ENCODE peak calls at places on chromosomes 7 and 10, in five cellular contexts. One of them, this sample, is unnamed.

GRCh38 chr10:68163735-68164134 is 54.4 kb downstream of the MYPN start:
- DNase-seq in IMR-90: no peak
- DNase-seq in neural crest cell: no peak
- DNase-seq in CD4-positive, alpha-beta T cell: no peak
- DNase-seq in B cell: no peak
- DNase-seq in this sample: no peak

GRCh38 chr7:94687810-94688209 is 31.9 kb upstream of the SGCE start:
- DNase-seq in IMR-90: peak
- DNase-seq in neural crest cell: no peak
- DNase-seq in CD4-positive, alpha-beta T cell: no peak
- DNase-seq in B cell: no peak
- DNase-seq in this sample: peak

GRCh38 chr7:8480466-8480865 is 47.1 kb downstream of the NXPH1 start:
- DNase-seq in IMR-90: no peak
- DNase-seq in neural crest cell: no peak
- DNase-seq in CD4-positive, alpha-beta T cell: no peak
- DNase-seq in B cell: no peak
- DNase-seq in this sample: no peak

GRCh38 chr7:77799078-77799964 is 748 bp downstream of the PHTF2 start:
- DNase-seq in IMR-90: peak
- DNase-seq in neural crest cell: peak
- DNase-seq in CD4-positive, alpha-beta T cell: peak
- DNase-seq in B cell: peak
- DNase-seq in this sample: peak

GRCh38 chr7:150404785-150405583 is 25.9 kb downstream of the ZNF775 start:
- DNase-seq in IMR-90: peak
- DNase-seq in neural crest cell: peak
- DNase-seq in CD4-positive, alpha-beta T cell: peak
- DNase-seq in B cell: peak
- DNase-seq in this sample: peak

GRCh38 chr7:1532456-1533254 is 2.2 kb downstream of the MAFK start:
- DNase-seq in IMR-90: peak
- DNase-seq in neural crest cell: no peak
- DNase-seq in CD4-positive, alpha-beta T cell: peak
- DNase-seq in B cell: peak
- DNase-seq in this sample: peak

GRCh38 chr10:22712959-22713852 is 1.2 kb downstream of the PIP4K2A start:
- DNase-seq in IMR-90: peak
- DNase-seq in neural crest cell: peak
- DNase-seq in CD4-positive, alpha-beta T cell: peak
- DNase-seq in B cell: peak
- DNase-seq in this sample: peak

GRCh38 chr7:20744913-20745587 is 41.6 kb downstream of the SP8 start:
- DNase-seq in IMR-90: no peak
- DNase-seq in neural crest cell: no peak
- DNase-seq in CD4-positive, alpha-beta T cell: no peak
- DNase-seq in B cell: no peak
- DNase-seq in this sample: no peak

GRCh38 chr7:935321-936130 is 19.0 kb downstream of the ADAP1 start:
- DNase-seq in IMR-90: no peak
- DNase-seq in neural crest cell: no peak
- DNase-seq in CD4-positive, alpha-beta T cell: no peak
- DNase-seq in B cell: no peak
- DNase-seq in this sample: no peak

GRCh38 chr10:101682172-101682825 is 12.7 kb downstream of the FBXW4 start:
- DNase-seq in IMR-90: no peak
- DNase-seq in neural crest cell: no peak
- DNase-seq in CD4-positive, alpha-beta T cell: no peak
- DNase-seq in B cell: no peak
- DNase-seq in this sample: no peak

GRCh38 chr10:122273966-122274545 is 3.0 kb downstream of the BTBD16 start:
- DNase-seq in IMR-90: no peak
- DNase-seq in neural crest cell: no peak
- DNase-seq in CD4-positive, alpha-beta T cell: no peak
- DNase-seq in B cell: no peak
- DNase-seq in this sample: no peak

GRCh38 chr10:131814567-131815290 is 86.1 kb upstream of the PPP2R2D start:
- DNase-seq in IMR-90: no peak
- DNase-seq in neural crest cell: peak
- DNase-seq in CD4-positive, alpha-beta T cell: no peak
- DNase-seq in B cell: no peak
- DNase-seq in this sample: no peak

GRCh38 chr7:142703655-142704310 is 45.5 kb upstream of the PRSS1 start:
- DNase-seq in IMR-90: no peak
- DNase-seq in neural crest cell: no peak
- DNase-seq in CD4-positive, alpha-beta T cell: no peak
- DNase-seq in B cell: no peak
- DNase-seq in this sample: no peak

GRCh38 chr10:110344622-110345021 is 39.9 kb upstream of the SMNDC1 start:
- DNase-seq in IMR-90: no peak
- DNase-seq in neural crest cell: no peak
- DNase-seq in CD4-positive, alpha-beta T cell: no peak
- DNase-seq in B cell: no peak
- DNase-seq in this sample: no peak

GRCh38 chr7:148747274-148747673 is 48.6 kb downstream of the CUL1 start:
- DNase-seq in IMR-90: no peak
- DNase-seq in neural crest cell: no peak
- DNase-seq in CD4-positive, alpha-beta T cell: no peak
- DNase-seq in B cell: no peak
- DNase-seq in this sample: no peak

GRCh38 chr7:149818536-149818840 is 19.7 kb upstream of the ZNF862 start:
- DNase-seq in IMR-90: no peak
- DNase-seq in neural crest cell: no peak
- DNase-seq in CD4-positive, alpha-beta T cell: no peak
- DNase-seq in B cell: no peak
- DNase-seq in this sample: no peak

GRCh38 chr7:7688956-7689355 is 29.5 kb downstream of the RPA3 start:
- DNase-seq in IMR-90: no peak
- DNase-seq in neural crest cell: no peak
- DNase-seq in CD4-positive, alpha-beta T cell: no peak
- DNase-seq in B cell: no peak
- DNase-seq in this sample: no peak

GRCh38 chr7:140506788-140507464 is 27.6 kb upstream of the MKRN1 start:
- DNase-seq in IMR-90: peak
- DNase-seq in neural crest cell: no peak
- DNase-seq in CD4-positive, alpha-beta T cell: no peak
- DNase-seq in B cell: no peak
- DNase-seq in this sample: peak

GRCh38 chr10:14587540-14588083 is 187.1 kb downstream of the FAM107B start:
- DNase-seq in IMR-90: no peak
- DNase-seq in neural crest cell: no peak
- DNase-seq in CD4-positive, alpha-beta T cell: no peak
- DNase-seq in B cell: no peak
- DNase-seq in this sample: no peak

GRCh38 chr7:133705596-133705995 is 421.5 kb upstream of the LRGUK start:
- DNase-seq in IMR-90: peak
- DNase-seq in neural crest cell: no peak
- DNase-seq in CD4-positive, alpha-beta T cell: no peak
- DNase-seq in B cell: no peak
- DNase-seq in this sample: peak

GRCh38 chr10:50846753-50847152 is 38.7 kb downstream of the A1CF start:
- DNase-seq in IMR-90: peak
- DNase-seq in neural crest cell: no peak
- DNase-seq in CD4-positive, alpha-beta T cell: no peak
- DNase-seq in B cell: no peak
- DNase-seq in this sample: no peak

GRCh38 chr10:74008212-74008731 is 10.4 kb downstream of the VCL start:
- DNase-seq in IMR-90: peak
- DNase-seq in neural crest cell: no peak
- DNase-seq in CD4-positive, alpha-beta T cell: no peak
- DNase-seq in B cell: no peak
- DNase-seq in this sample: peak

GRCh38 chr10:114307731-114308130 is 68.7 kb downstream of the VWA2 start:
- DNase-seq in IMR-90: no peak
- DNase-seq in neural crest cell: no peak
- DNase-seq in CD4-positive, alpha-beta T cell: no peak
- DNase-seq in B cell: no peak
- DNase-seq in this sample: no peak

GRCh38 chr10:103197177-103197576 is 4.1 kb upstream of the NT5C2 start:
- DNase-seq in IMR-90: peak
- DNase-seq in neural crest cell: no peak
- DNase-seq in CD4-positive, alpha-beta T cell: no peak
- DNase-seq in B cell: no peak
- DNase-seq in this sample: peak

GRCh38 chr10:87826653-87827052 is 8.6 kb upstream of the ATAD1 start:
- DNase-seq in IMR-90: no peak
- DNase-seq in neural crest cell: no peak
- DNase-seq in CD4-positive, alpha-beta T cell: no peak
- DNase-seq in B cell: no peak
- DNase-seq in this sample: no peak

GRCh38 chr7:151818674-151819519 is 58.0 kb downstream of the PRKAG2 start:
- DNase-seq in IMR-90: no peak
- DNase-seq in neural crest cell: no peak
- DNase-seq in CD4-positive, alpha-beta T cell: no peak
- DNase-seq in B cell: no peak
- DNase-seq in this sample: no peak
- TF ChIP-seq CTCF in IMR-90: no peak
- TF ChIP-seq CTCF in neural crest cell: no peak
- TF ChIP-seq CTCF in CD4-positive, alpha-beta T cell: no peak
- TF ChIP-seq CTCF in B cell: no peak
- TF ChIP-seq CTCF in this sample: no peak

DNA sequence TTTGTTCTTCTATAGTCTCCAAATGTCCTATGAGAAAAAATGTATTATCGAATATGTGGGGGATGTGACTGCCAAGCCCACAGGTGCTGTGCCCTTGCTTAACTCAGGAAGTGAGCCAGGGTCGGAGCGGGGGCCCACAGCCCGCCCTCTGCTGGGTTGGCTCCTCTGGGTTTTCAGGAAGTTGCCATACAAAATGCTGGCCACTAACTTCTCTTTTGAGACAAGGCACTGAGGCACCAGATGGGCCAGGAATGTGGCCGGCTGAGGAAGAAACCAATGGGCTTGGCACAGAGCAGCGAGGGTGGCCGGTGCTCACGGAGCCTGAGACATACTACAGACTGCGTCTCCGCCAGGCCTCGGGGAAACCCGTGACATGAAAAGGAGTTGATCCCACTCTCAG is 58.9 kb downstream of the FAM53B start:
- DNase-seq in IMR-90: no peak
- DNase-seq in neural crest cell: no peak
- DNase-seq in CD4-positive, alpha-beta T cell: no peak
- DNase-seq in B cell: peak
- DNase-seq in this sample: no peak
- TF ChIP-seq CTCF in IMR-90: no peak
- TF ChIP-seq CTCF in neural crest cell: no peak
- TF ChIP-seq CTCF in CD4-positive, alpha-beta T cell: no peak
- TF ChIP-seq CTCF in B cell: peak
- TF ChIP-seq CTCF in this sample: no peak

GRCh38 chr7:100153713-100154519 is 4.6 kb downstream of the TRAPPC14 start:
- DNase-seq in IMR-90: no peak
- DNase-seq in neural crest cell: no peak
- DNase-seq in CD4-positive, alpha-beta T cell: no peak
- DNase-seq in B cell: no peak
- DNase-seq in this sample: no peak

GRCh38 chr7:100157069-100157333 is 1.5 kb downstream of the TRAPPC14 start:
- DNase-seq in IMR-90: no peak
- DNase-seq in neural crest cell: no peak
- DNase-seq in CD4-positive, alpha-beta T cell: no peak
- DNase-seq in B cell: no peak
- DNase-seq in this sample: no peak

GRCh38 chr7:100156331-100157068 is 2.0 kb downstream of the TRAPPC14 start:
- DNase-seq in IMR-90: no peak
- DNase-seq in neural crest cell: no peak
- DNase-seq in CD4-positive, alpha-beta T cell: no peak
- DNase-seq in B cell: peak
- DNase-seq in this sample: no peak

GRCh38 chr7:100154651-100155491 is 3.7 kb downstream of the TRAPPC14 start:
- DNase-seq in IMR-90: no peak
- DNase-seq in neural crest cell: no peak
- DNase-seq in CD4-positive, alpha-beta T cell: no peak
- DNase-seq in B cell: peak
- DNase-seq in this sample: no peak

GRCh38 chr7:100155553-100156317 is 2.8 kb downstream of the TRAPPC14 start:
- DNase-seq in IMR-90: no peak
- DNase-seq in neural crest cell: no peak
- DNase-seq in CD4-positive, alpha-beta T cell: no peak
- DNase-seq in B cell: peak
- DNase-seq in this sample: no peak
- TF ChIP-seq CTCF in IMR-90: no peak
- TF ChIP-seq CTCF in neural crest cell: no peak
- TF ChIP-seq CTCF in CD4-positive, alpha-beta T cell: no peak
- TF ChIP-seq CTCF in B cell: no peak
- TF ChIP-seq CTCF in this sample: no peak

GRCh38 chr7:47600199-47601118 is 18.5 kb upstream of the TNS3 start:
- DNase-seq in IMR-90: peak
- DNase-seq in neural crest cell: no peak
- DNase-seq in CD4-positive, alpha-beta T cell: no peak
- DNase-seq in B cell: no peak
- DNase-seq in this sample: peak

GRCh38 chr7:47594406-47594805 is 12.5 kb upstream of the TNS3 start:
- DNase-seq in IMR-90: no peak
- DNase-seq in neural crest cell: no peak
- DNase-seq in CD4-positive, alpha-beta T cell: no peak
- DNase-seq in B cell: no peak
- DNase-seq in this sample: no peak

GRCh38 chr7:47601119-47601880 is 19.4 kb upstream of the TNS3 start:
- DNase-seq in IMR-90: peak
- DNase-seq in neural crest cell: no peak
- DNase-seq in CD4-positive, alpha-beta T cell: no peak
- DNase-seq in B cell: peak
- DNase-seq in this sample: peak

GRCh38 chr7:47596502-47597202 is 14.7 kb upstream of the TNS3 start:
- DNase-seq in IMR-90: no peak
- DNase-seq in neural crest cell: no peak
- DNase-seq in CD4-positive, alpha-beta T cell: no peak
- DNase-seq in B cell: no peak
- DNase-seq in this sample: no peak

GRCh38 chr7:47597379-47597778 is 15.5 kb upstream of the TNS3 start:
- DNase-seq in IMR-90: no peak
- DNase-seq in neural crest cell: no peak
- DNase-seq in CD4-positive, alpha-beta T cell: no peak
- DNase-seq in B cell: no peak
- DNase-seq in this sample: no peak
- TF ChIP-seq CTCF in IMR-90: no peak
- TF ChIP-seq CTCF in neural crest cell: no peak
- TF ChIP-seq CTCF in CD4-positive, alpha-beta T cell: no peak
- TF ChIP-seq CTCF in B cell: no peak
- TF ChIP-seq CTCF in this sample: no peak

This sample was measured in fibroblast of pulmonary artery.